ENCODE peak calls at places on chromosome X, in seven cellular contexts. V is mesendoderm; K is activated gamma-delta T cell treated with Interleukin-2 at 50 U/mL for 16 hours; O is SIG-M5; S is GM23338; D is LoVo; A is activated T-cell treated with anti-CD3 and anti-CD28 coated beads, Interleukin-2, amount 50 U/mL, for 24 hours. X is an unnamed sample.
A peak's percentile ranks its signal among the peaks of the same experiment; 100 is the strongest.

GRCh38 chrX:154310991-154311541 is 15.5 kb downstream of the TKTL1 start:
- DNase-seq in V (no peak), K (no peak), O (no peak), S (no peak), D (no peak), A (no peak), X (peak; percentile 22)

GRCh38 chrX:101659601-101660063 is at the start of gene ARMCX2:
- DNase-seq in V (peak; percentile 74), K (no peak), O (no peak), S (peak; percentile 66), D (no peak), A (no peak), X (peak; percentile 73)

GRCh38 chrX:106951230-106951629 is 31.0 kb downstream of the CLDN2 start:
- DNase-seq in V (no peak), K (no peak), O (no peak), S (no peak), D (no peak), A (no peak), X (no peak)

GRCh38 chrX:2550288-2551020 is 49.7 kb upstream of the DHRSX start:
- DNase-seq in V (no peak), K (no peak), O (no peak), S (no peak), D (no peak), A (no peak), X (peak; percentile 26)

GRCh38 chrX:77640702-77641101 is 145.3 kb downstream of the ATRX start:
- DNase-seq in V (no peak), K (no peak), O (no peak), S (no peak), D (no peak), A (no peak), X (no peak)

GRCh38 chrX:69556094-69557011 is 52.2 kb downstream of the NALF2 start:
- DNase-seq in V (peak; percentile 99), K (no peak), O (no peak), S (peak; percentile 88), D (peak; percentile 0), A (no peak), X (peak; percentile 83)

GRCh38 chrX:19457662-19458061 is 57.6 kb downstream of the MAP3K15 start:
- DNase-seq in V (no peak), K (no peak), O (no peak), S (no peak), D (no peak), A (no peak), X (no peak)

GRCh38 chrX:69149466-69150293 is 15.6 kb downstream of the PJA1 start:
- DNase-seq in V (peak; percentile 88), K (no peak), O (no peak), S (peak; percentile 85), D (no peak), A (no peak), X (no peak)

GRCh38 chrX:37879692-37880091 is 32.3 kb upstream of the DYNLT3 start:
- DNase-seq in V (no peak), K (no peak), O (no peak), S (no peak), D (peak; percentile 15), A (no peak), X (no peak)

GRCh38 chrX:106707771-106708454 is 18.6 kb upstream of the RNF128 start:
- DNase-seq in V (peak; percentile 63), K (no peak), O (no peak), S (no peak), D (peak; percentile 14), A (no peak), X (peak; percentile 26)

GRCh38 chrX:106718709-106719108 is 7.8 kb upstream of the RNF128 start:
- DNase-seq in V (no peak), K (no peak), O (no peak), S (no peak), D (no peak), A (no peak), X (no peak)

GRCh38 chrX:72061091-72061490 is 70.6 kb downstream of the RTL5 start:
- DNase-seq in V (no peak), K (no peak), O (no peak), S (no peak), D (no peak), A (no peak), X (no peak)

GRCh38 chrX:23832750-23833149 is 49.8 kb downstream of the SAT1 start:
- DNase-seq in V (no peak), K (no peak), O (no peak), S (no peak), D (no peak), A (no peak), X (no peak)

GRCh38 chrX:13022926-13023325 is 21.5 kb downstream of the FAM9C start:
- DNase-seq in V (no peak), K (no peak), O (no peak), S (no peak), D (no peak), A (no peak), X (no peak)

GRCh38 chrX:51860679-51861078 is 32.7 kb upstream of the MAGED1 start:
- DNase-seq in V (peak; percentile 80), K (peak; percentile 3), O (no peak), S (peak; percentile 65), D (peak; percentile 11), A (no peak), X (peak; percentile 41)

GRCh38 chrX:132750312-132751042 is 208.0 kb downstream of the HS6ST2 start:
- DNase-seq in V (no peak), K (no peak), O (no peak), S (no peak), D (no peak), A (no peak), X (no peak)

GRCh38 chrX:123859409-123859827 is 435 bp upstream of the XIAP start:
- DNase-seq in V (no peak), K (peak; percentile 51), O (no peak), S (peak; percentile 86), D (no peak), A (no peak), X (no peak)

GRCh38 chrX:133235830-133236229 is 17.7 kb upstream of the TFDP3 start:
- DNase-seq in V (no peak), K (no peak), O (no peak), S (no peak), D (no peak), A (no peak), X (no peak)

GRCh38 chrX:137425273-137425902 is 140.5 kb upstream of the ZIC3 start:
- DNase-seq in V (peak; percentile 53), K (no peak), O (no peak), S (peak; percentile 31), D (no peak), A (no peak), X (no peak)

GRCh38 chrX:21932277-21932996 is 8.1 kb upstream of the SMS start:
- DNase-seq in V (no peak), K (no peak), O (no peak), S (no peak), D (no peak), A (no peak), X (no peak)

GRCh38 chrX:110045421-110045820 is 42.5 kb downstream of the TMEM164 start:
- DNase-seq in V (no peak), K (no peak), O (no peak), S (no peak), D (no peak), A (no peak), X (no peak)

GRCh38 chrX:150329282-150329681 is 33.8 kb upstream of the MAMLD1 start:
- DNase-seq in V (peak; percentile 40), K (no peak), O (no peak), S (peak; percentile 19), D (no peak), A (no peak), X (no peak)

GRCh38 chrX:153592966-153593688 is 5.8 kb downstream of the CCNQ start:
- DNase-seq in V (no peak), K (no peak), O (no peak), S (no peak), D (no peak), A (no peak), X (no peak)

GRCh38 chrX:129653181-129653984 is 1.4 kb downstream of the APLN start:
- DNase-seq in V (no peak), K (no peak), O (no peak), S (no peak), D (no peak), A (no peak), X (no peak)

GRCh38 chrX:149799095-149799721 is 17.5 kb downstream of the MAGEA9 start:
- DNase-seq in V (no peak), K (no peak), O (no peak), S (no peak), D (no peak), A (no peak), X (no peak)

GRCh38 chrX:38379088-38379487 is 26.7 kb downstream of the OTC start:
- DNase-seq in V (no peak), K (no peak), O (no peak), S (no peak), D (no peak), A (no peak), X (no peak)

GRCh38 chrX:41475611-41476241 is 28.6 kb downstream of the NYX start:
- DNase-seq in V (peak; percentile 81), K (no peak), O (no peak), S (peak; percentile 74), D (no peak), A (no peak), X (no peak)

GRCh38 chrX:149010026-149010898 is 494.8 kb downstream of the IDS start:
- DNase-seq in V (no peak), K (no peak), O (no peak), S (no peak), D (no peak), A (no peak), X (no peak)

GRCh38 chrX:71532078-71532752 is 689 bp upstream of the OGT start:
- DNase-seq in V (no peak), K (peak; percentile 41), O (peak; percentile 42), S (no peak), D (peak; percentile 43), A (peak; percentile 48), X (peak; percentile 21)

X was measured in hepatocyte.